ENCODE peak calls at places on chromosomes 12 and 14, in four cellular contexts. One of them, this sample, is unnamed.

GRCh38 chr14:85578925-85579324 is 49.0 kb downstream of the FLRT2 start:
- DNase-seq in ureter: no peak
- DNase-seq in stimulated activated CD4-positive, alpha-beta T cell treated with anti-CD3 and anti-CD28 coated beads, Interleukin-15, amount 100 ng/mL, for 1 hour: no peak
- DNase-seq in activated gamma-delta T cell treated with Interleukin-2 at 50 U/mL for 16 hours: no peak
- DNase-seq in this sample: no peak

GRCh38 chr12:4858385-4858784 is 51.3 kb upstream of the KCNA1 start:
- DNase-seq in ureter: no peak
- DNase-seq in stimulated activated CD4-positive, alpha-beta T cell treated with anti-CD3 and anti-CD28 coated beads, Interleukin-15, amount 100 ng/mL, for 1 hour: no peak
- DNase-seq in activated gamma-delta T cell treated with Interleukin-2 at 50 U/mL for 16 hours: no peak
- DNase-seq in this sample: no peak

GRCh38 chr12:122656298-122656697 is 46.9 kb downstream of the HCAR2 start:
- DNase-seq in stimulated activated CD4-positive, alpha-beta T cell treated with anti-CD3 and anti-CD28 coated beads, Interleukin-15, amount 100 ng/mL, for 1 hour: no peak
- DNase-seq in activated gamma-delta T cell treated with Interleukin-2 at 50 U/mL for 16 hours: no peak
- DNase-seq in ureter: no peak
- DNase-seq in this sample: no peak

GRCh38 chr12:89782807-89783206 is 74.2 kb upstream of the ATP2B1 start:
- DNase-seq in activated gamma-delta T cell treated with Interleukin-2 at 50 U/mL for 16 hours: no peak
- DNase-seq in ureter: no peak
- DNase-seq in stimulated activated CD4-positive, alpha-beta T cell treated with anti-CD3 and anti-CD28 coated beads, Interleukin-15, amount 100 ng/mL, for 1 hour: no peak
- DNase-seq in this sample: no peak

GRCh38 chr12:49539406-49540228 is 787 bp downstream of the KCNH3 start:
- DNase-seq in ureter: no peak
- DNase-seq in stimulated activated CD4-positive, alpha-beta T cell treated with anti-CD3 and anti-CD28 coated beads, Interleukin-15, amount 100 ng/mL, for 1 hour: no peak
- DNase-seq in activated gamma-delta T cell treated with Interleukin-2 at 50 U/mL for 16 hours: no peak
- DNase-seq in this sample: no peak

GRCh38 chr12:81692008-81692407 is 67.1 kb downstream of the PPFIA2 start:
- DNase-seq in activated gamma-delta T cell treated with Interleukin-2 at 50 U/mL for 16 hours: no peak
- DNase-seq in ureter: no peak
- DNase-seq in stimulated activated CD4-positive, alpha-beta T cell treated with anti-CD3 and anti-CD28 coated beads, Interleukin-15, amount 100 ng/mL, for 1 hour: no peak
- DNase-seq in this sample: no peak

GRCh38 chr14:77031680-77032482 is 3.4 kb upstream of the IRF2BPL start:
- DNase-seq in stimulated activated CD4-positive, alpha-beta T cell treated with anti-CD3 and anti-CD28 coated beads, Interleukin-15, amount 100 ng/mL, for 1 hour: no peak
- DNase-seq in ureter: peak; percentile 59
- DNase-seq in activated gamma-delta T cell treated with Interleukin-2 at 50 U/mL for 16 hours: no peak
- DNase-seq in this sample: no peak

GRCh38 chr12:67447180-67447579 is 178.0 kb downstream of the CAND1 start:
- DNase-seq in ureter: no peak
- DNase-seq in stimulated activated CD4-positive, alpha-beta T cell treated with anti-CD3 and anti-CD28 coated beads, Interleukin-15, amount 100 ng/mL, for 1 hour: no peak
- DNase-seq in activated gamma-delta T cell treated with Interleukin-2 at 50 U/mL for 16 hours: no peak
- DNase-seq in this sample: no peak

GRCh38 chr14:101591582-101591981 is 30.3 kb downstream of the DIO3 start:
- DNase-seq in stimulated activated CD4-positive, alpha-beta T cell treated with anti-CD3 and anti-CD28 coated beads, Interleukin-15, amount 100 ng/mL, for 1 hour: no peak
- DNase-seq in activated gamma-delta T cell treated with Interleukin-2 at 50 U/mL for 16 hours: no peak
- DNase-seq in ureter: no peak
- DNase-seq in this sample: no peak

GRCh38 chr14:59293934-59294661 is 105.6 kb downstream of the DAAM1 start:
- DNase-seq in activated gamma-delta T cell treated with Interleukin-2 at 50 U/mL for 16 hours: no peak
- DNase-seq in stimulated activated CD4-positive, alpha-beta T cell treated with anti-CD3 and anti-CD28 coated beads, Interleukin-15, amount 100 ng/mL, for 1 hour: no peak
- DNase-seq in ureter: no peak
- DNase-seq in this sample: no peak

GRCh38 chr12:11885261-11886038 is 185.3 kb upstream of the BCL2L14 start:
- DNase-seq in ureter: no peak
- DNase-seq in activated gamma-delta T cell treated with Interleukin-2 at 50 U/mL for 16 hours: no peak
- DNase-seq in stimulated activated CD4-positive, alpha-beta T cell treated with anti-CD3 and anti-CD28 coated beads, Interleukin-15, amount 100 ng/mL, for 1 hour: no peak
- DNase-seq in this sample: no peak

GRCh38 chr12:69170293-69170692 is 69.1 kb upstream of the CPSF6 start:
- DNase-seq in ureter: no peak
- DNase-seq in stimulated activated CD4-positive, alpha-beta T cell treated with anti-CD3 and anti-CD28 coated beads, Interleukin-15, amount 100 ng/mL, for 1 hour: no peak
- DNase-seq in activated gamma-delta T cell treated with Interleukin-2 at 50 U/mL for 16 hours: no peak
- DNase-seq in this sample: no peak

GRCh38 chr14:101125313-101125712 is 221.8 kb upstream of the RTL1 start:
- DNase-seq in activated gamma-delta T cell treated with Interleukin-2 at 50 U/mL for 16 hours: no peak
- DNase-seq in stimulated activated CD4-positive, alpha-beta T cell treated with anti-CD3 and anti-CD28 coated beads, Interleukin-15, amount 100 ng/mL, for 1 hour: no peak
- DNase-seq in ureter: no peak
- DNase-seq in this sample: peak; percentile 7

GRCh38 chr12:114769634-114770033 is 85.7 kb upstream of the TBX3 start:
- DNase-seq in stimulated activated CD4-positive, alpha-beta T cell treated with anti-CD3 and anti-CD28 coated beads, Interleukin-15, amount 100 ng/mL, for 1 hour: no peak
- DNase-seq in ureter: no peak
- DNase-seq in activated gamma-delta T cell treated with Interleukin-2 at 50 U/mL for 16 hours: no peak
- DNase-seq in this sample: no peak

GRCh38 chr12:71155228-71155627 is 2.6 kb downstream of the TSPAN8 start:
- DNase-seq in activated gamma-delta T cell treated with Interleukin-2 at 50 U/mL for 16 hours: no peak
- DNase-seq in ureter: no peak
- DNase-seq in stimulated activated CD4-positive, alpha-beta T cell treated with anti-CD3 and anti-CD28 coated beads, Interleukin-15, amount 100 ng/mL, for 1 hour: no peak
- DNase-seq in this sample: no peak

GRCh38 chr12:3797649-3798048 is 44.7 kb upstream of the CRACR2A start:
- DNase-seq in stimulated activated CD4-positive, alpha-beta T cell treated with anti-CD3 and anti-CD28 coated beads, Interleukin-15, amount 100 ng/mL, for 1 hour: no peak
- DNase-seq in activated gamma-delta T cell treated with Interleukin-2 at 50 U/mL for 16 hours: no peak
- DNase-seq in ureter: no peak
- DNase-seq in this sample: no peak

GRCh38 chr12:80087486-80088213 is 11.7 kb upstream of the OTOGL start:
- DNase-seq in activated gamma-delta T cell treated with Interleukin-2 at 50 U/mL for 16 hours: no peak
- DNase-seq in ureter: no peak
- DNase-seq in stimulated activated CD4-positive, alpha-beta T cell treated with anti-CD3 and anti-CD28 coated beads, Interleukin-15, amount 100 ng/mL, for 1 hour: no peak
- DNase-seq in this sample: no peak

GRCh38 chr12:77120156-77120555 is 54.8 kb upstream of the E2F7 start:
- DNase-seq in stimulated activated CD4-positive, alpha-beta T cell treated with anti-CD3 and anti-CD28 coated beads, Interleukin-15, amount 100 ng/mL, for 1 hour: no peak
- DNase-seq in ureter: no peak
- DNase-seq in activated gamma-delta T cell treated with Interleukin-2 at 50 U/mL for 16 hours: no peak
- DNase-seq in this sample: no peak

GRCh38 chr14:32606297-32606696 is 277.2 kb downstream of the AKAP6 start:
- DNase-seq in ureter: no peak
- DNase-seq in activated gamma-delta T cell treated with Interleukin-2 at 50 U/mL for 16 hours: no peak
- DNase-seq in stimulated activated CD4-positive, alpha-beta T cell treated with anti-CD3 and anti-CD28 coated beads, Interleukin-15, amount 100 ng/mL, for 1 hour: no peak
- DNase-seq in this sample: no peak

GRCh38 chr12:20438307-20438779 is 70.0 kb downstream of the PDE3A start:
- DNase-seq in stimulated activated CD4-positive, alpha-beta T cell treated with anti-CD3 and anti-CD28 coated beads, Interleukin-15, amount 100 ng/mL, for 1 hour: no peak
- DNase-seq in activated gamma-delta T cell treated with Interleukin-2 at 50 U/mL for 16 hours: no peak
- DNase-seq in ureter: no peak
- DNase-seq in this sample: no peak

GRCh38 chr12:10501031-10501430 is 4.7 kb upstream of the EIF2S3B start:
- DNase-seq in activated gamma-delta T cell treated with Interleukin-2 at 50 U/mL for 16 hours: no peak
- DNase-seq in stimulated activated CD4-positive, alpha-beta T cell treated with anti-CD3 and anti-CD28 coated beads, Interleukin-15, amount 100 ng/mL, for 1 hour: no peak
- DNase-seq in ureter: no peak
- DNase-seq in this sample: no peak

GRCh38 chr12:42779186-42779859 is 189.8 kb upstream of the PRICKLE1 start:
- DNase-seq in activated gamma-delta T cell treated with Interleukin-2 at 50 U/mL for 16 hours: no peak
- DNase-seq in ureter: no peak
- DNase-seq in stimulated activated CD4-positive, alpha-beta T cell treated with anti-CD3 and anti-CD28 coated beads, Interleukin-15, amount 100 ng/mL, for 1 hour: no peak
- DNase-seq in this sample: no peak

GRCh38 chr14:58941666-58942065 is 246.8 kb upstream of the DAAM1 start:
- DNase-seq in stimulated activated CD4-positive, alpha-beta T cell treated with anti-CD3 and anti-CD28 coated beads, Interleukin-15, amount 100 ng/mL, for 1 hour: no peak
- DNase-seq in ureter: no peak
- DNase-seq in activated gamma-delta T cell treated with Interleukin-2 at 50 U/mL for 16 hours: no peak
- DNase-seq in this sample: no peak

GRCh38 chr14:57046175-57046574 is 222.5 kb downstream of the EXOC5 start:
- DNase-seq in ureter: no peak
- DNase-seq in stimulated activated CD4-positive, alpha-beta T cell treated with anti-CD3 and anti-CD28 coated beads, Interleukin-15, amount 100 ng/mL, for 1 hour: no peak
- DNase-seq in activated gamma-delta T cell treated with Interleukin-2 at 50 U/mL for 16 hours: no peak
- DNase-seq in this sample: no peak

GRCh38 chr12:98185606-98186005 is 329.8 kb upstream of the TMPO start:
- DNase-seq in ureter: no peak
- DNase-seq in stimulated activated CD4-positive, alpha-beta T cell treated with anti-CD3 and anti-CD28 coated beads, Interleukin-15, amount 100 ng/mL, for 1 hour: no peak
- DNase-seq in activated gamma-delta T cell treated with Interleukin-2 at 50 U/mL for 16 hours: no peak
- DNase-seq in this sample: no peak

GRCh38 chr12:79454338-79454777 is 236.4 kb downstream of the PAWR start:
- DNase-seq in ureter: no peak
- DNase-seq in activated gamma-delta T cell treated with Interleukin-2 at 50 U/mL for 16 hours: no peak
- DNase-seq in stimulated activated CD4-positive, alpha-beta T cell treated with anti-CD3 and anti-CD28 coated beads, Interleukin-15, amount 100 ng/mL, for 1 hour: no peak
- DNase-seq in this sample: no peak

GRCh38 chr12:106345739-106346138 is 11.8 kb upstream of the POLR3B start:
- DNase-seq in activated gamma-delta T cell treated with Interleukin-2 at 50 U/mL for 16 hours: no peak
- DNase-seq in stimulated activated CD4-positive, alpha-beta T cell treated with anti-CD3 and anti-CD28 coated beads, Interleukin-15, amount 100 ng/mL, for 1 hour: no peak
- DNase-seq in ureter: no peak
- DNase-seq in this sample: no peak

GRCh38 chr14:36518031-36518585 is 1.9 kb downstream of the NKX2-1 start:
- DNase-seq in activated gamma-delta T cell treated with Interleukin-2 at 50 U/mL for 16 hours: no peak
- DNase-seq in stimulated activated CD4-positive, alpha-beta T cell treated with anti-CD3 and anti-CD28 coated beads, Interleukin-15, amount 100 ng/mL, for 1 hour: no peak
- DNase-seq in ureter: no peak
- DNase-seq in this sample: no peak

GRCh38 chr14:93072659-93073365 is 42.9 kb downstream of the ITPK1 start:
- DNase-seq in stimulated activated CD4-positive, alpha-beta T cell treated with anti-CD3 and anti-CD28 coated beads, Interleukin-15, amount 100 ng/mL, for 1 hour: no peak
- DNase-seq in activated gamma-delta T cell treated with Interleukin-2 at 50 U/mL for 16 hours: no peak
- DNase-seq in ureter: no peak
- DNase-seq in this sample: no peak

GRCh38 chr14:104001003-104001402 is 58.7 kb upstream of the RD3L start:
- DNase-seq in ureter: no peak
- DNase-seq in stimulated activated CD4-positive, alpha-beta T cell treated with anti-CD3 and anti-CD28 coated beads, Interleukin-15, amount 100 ng/mL, for 1 hour: no peak
- DNase-seq in activated gamma-delta T cell treated with Interleukin-2 at 50 U/mL for 16 hours: no peak
- DNase-seq in this sample: no peak